ENCODE peak calls at places on chromosomes 5 and 9, in four cellular contexts. D is GM12891, F is K562, K is HepG2. N is an unnamed sample.

GRCh38 chr5:160441352-160441781 is 19.7 kb downstream of the PTTG1 start:
- DNase-seq in D (no peak), F (no peak), K (no peak), N (no peak)

GRCh38 chr5:126855266-126855665 is 78.3 kb downstream of the LMNB1 start:
- DNase-seq in D (no peak), F (no peak), K (no peak), N (no peak)

GRCh38 chr9:17191095-17191494 is 56.3 kb downstream of the CNTLN start:
- DNase-seq in D (no peak), F (no peak), K (no peak), N (no peak)

GRCh38 chr9:34428325-34428958 is 29.9 kb downstream of the FAM219A start:
- DNase-seq in D (no peak), F (no peak), K (peak; percentile 39), N (no peak)

GRCh38 chr9:124392855-124393460 is 22.3 kb downstream of the PSMB7 start:
- DNase-seq in D (no peak), F (peak; percentile 66), K (no peak), N (no peak)

GRCh38 chr9:128394404-128395168 is 23.4 kb downstream of the URM1 start:
- DNase-seq in D (no peak), F (no peak), K (no peak), N (no peak)

GRCh38 chr5:174581483-174581882 is 142.9 kb upstream of the MSX2 start:
- DNase-seq in D (no peak), F (peak; percentile 21), K (peak; percentile 9), N (no peak)

GRCh38 chr9:130172161-130172857 is at the start of gene NCS1:
- DNase-seq in D (peak; percentile 66), F (peak; percentile 80), K (no peak), N (no peak)

GRCh38 chr9:85723220-85723619 is 18.5 kb downstream of the AGTPBP1 start:
- DNase-seq in D (no peak), F (no peak), K (peak; percentile 90), N (no peak)

GRCh38 chr5:102583663-102584062 is 84.9 kb upstream of the SLCO6A1 start:
- DNase-seq in D (no peak), F (peak; percentile 2), K (no peak), N (no peak)

GRCh38 chr5:181042036-181042435 is 2.0 kb downstream of the BTNL9 start:
- DNase-seq in D (no peak), F (no peak), K (no peak), N (no peak)

GRCh38 chr5:93274291-93274690 is 306.7 kb downstream of the NR2F1-AS1 start:
- DNase-seq in D (no peak), F (no peak), K (no peak), N (no peak)

GRCh38 chr9:112002847-112003457 is 106.3 kb downstream of the UGCG start:
- DNase-seq in D (no peak), F (no peak), K (no peak), N (no peak)

GRCh38 chr5:125550237-125550636 is 803.8 kb upstream of the ZNF608 start:
- DNase-seq in D (no peak), F (no peak), K (no peak), N (no peak)

GRCh38 chr9:130774183-130774582 is 60.9 kb upstream of the ABL1 start:
- DNase-seq in D (no peak), F (no peak), K (no peak), N (no peak)

GRCh38 chr9:8733096-8733954 is 933.7 kb upstream of the DMAC1 start:
- DNase-seq in D (no peak), F (no peak), K (no peak), N (no peak)

GRCh38 chr9:131443648-131444047 is 49.8 kb downstream of the PRRC2B start:
- DNase-seq in D (no peak), F (no peak), K (no peak), N (no peak)

GRCh38 chr5:107517185-107517868 is 153.4 kb downstream of the EFNA5 start:
- DNase-seq in D (no peak), F (no peak), K (no peak), N (no peak)

GRCh38 chr9:32350682-32351081 is 33.8 kb upstream of the ACO1 start:
- DNase-seq in D (no peak), F (peak; percentile 4), K (peak; percentile 20), N (no peak)

DNA sequence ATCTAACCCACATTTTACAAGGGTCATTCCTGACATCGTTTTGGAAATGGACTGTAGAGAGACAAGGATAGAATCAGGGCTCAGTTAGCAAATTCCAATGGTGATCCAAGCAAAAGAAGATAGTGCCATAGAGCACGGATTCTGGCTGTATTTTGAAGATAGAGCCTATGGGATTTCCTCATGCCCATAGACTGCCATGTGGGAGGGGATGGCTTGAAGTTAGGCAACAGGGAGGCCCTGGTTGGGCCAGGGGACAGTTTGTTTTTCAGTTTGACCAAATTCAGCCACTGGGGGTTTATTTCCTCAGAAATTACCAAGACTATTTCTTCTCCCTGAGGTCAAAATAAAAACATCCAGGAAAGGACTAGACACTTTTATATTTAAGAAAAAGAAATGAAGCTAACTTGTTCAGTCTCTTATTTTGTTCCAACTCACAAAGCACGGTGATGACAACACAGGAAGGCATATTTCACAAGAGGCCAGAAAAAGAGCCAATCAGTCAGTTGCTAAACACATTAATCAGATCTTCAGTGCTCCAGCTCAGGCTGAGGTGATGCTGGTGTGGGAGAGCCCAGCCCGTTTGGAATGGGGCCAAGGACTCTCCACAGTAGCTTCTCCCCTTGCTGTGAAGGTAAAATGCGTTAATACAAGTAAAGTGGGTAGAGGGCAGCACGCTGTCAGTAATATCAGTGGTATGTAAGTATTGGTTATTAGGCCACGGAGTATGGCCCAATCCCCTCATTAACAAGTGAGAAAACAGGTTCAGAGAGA is 4.4 kb upstream of the DCTN4 start:
- DNase-seq in D (no peak), F (peak; percentile 96), K (peak; percentile 80), N (no peak)
- TF ChIP-seq POLR2AphosphoS5 in D (no peak), F (peak; percentile 27), K (no peak), N (no peak)

DNA sequence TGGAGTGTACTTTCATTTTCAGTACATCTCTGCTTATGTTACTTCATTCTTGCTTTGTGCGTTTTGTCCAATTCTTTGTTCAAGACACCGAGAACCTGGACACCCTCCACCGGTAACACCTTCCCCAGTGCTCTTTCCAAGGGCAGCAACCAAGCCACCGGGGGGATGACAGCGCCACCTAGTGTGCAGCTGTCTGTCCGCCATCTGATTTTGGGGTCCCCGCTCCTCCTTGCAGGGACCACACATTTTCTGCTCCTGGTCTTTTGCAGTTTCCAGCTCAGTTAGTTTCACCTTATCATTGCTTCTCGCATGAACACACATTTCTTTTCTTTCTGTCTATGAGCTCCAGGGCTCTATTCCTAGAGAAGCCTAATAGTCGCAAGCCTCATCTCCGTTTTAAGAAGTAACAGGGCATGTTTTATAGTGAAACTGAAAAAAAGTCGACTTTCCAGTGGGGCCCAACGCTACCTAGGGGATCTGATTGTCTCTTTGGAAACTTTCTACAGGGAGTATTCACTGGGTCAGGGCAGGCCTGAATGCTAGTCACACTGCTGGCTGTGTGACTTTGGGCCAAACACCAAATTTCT is 152.1 kb downstream of the FSTL4 start:
- DNase-seq in D (peak; percentile 46), F (peak; percentile 69), K (no peak), N (peak; percentile 41)
- TF ChIP-seq TAF1 in D (no peak), F (no peak), K (no peak), N (no peak)

DNA sequence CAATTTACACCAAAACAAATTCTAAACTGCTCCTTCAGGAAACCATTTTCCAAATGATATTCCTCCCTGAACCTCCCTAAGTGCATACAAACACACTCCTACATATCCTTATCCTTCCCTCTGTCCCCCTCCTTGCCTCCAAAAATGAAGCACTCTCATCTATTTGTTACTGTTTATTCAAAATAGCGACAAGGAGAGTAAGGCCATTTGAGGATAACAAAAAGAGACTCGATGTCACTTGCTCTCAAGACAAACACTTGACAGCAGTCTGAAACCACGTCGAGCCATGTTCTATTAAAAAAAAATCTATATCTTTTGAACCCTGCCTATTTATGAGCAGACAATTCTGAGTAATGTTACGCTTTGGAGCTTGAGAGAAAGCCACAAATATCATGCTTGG is 547.9 kb downstream of the DTWD2 start:
- DNase-seq in D (no peak), F (no peak), K (no peak), N (no peak)
- TF ChIP-seq POLR2A in D (no peak), F (no peak), K (no peak), N (no peak)

GRCh38 chr5:68252678-68253520 is 37.3 kb downstream of the PIK3R1 start:
- DNase-seq in D (no peak), F (peak; percentile 52), K (peak; percentile 63), N (peak; percentile 22)
- TF ChIP-seq POLR2AphosphoS5 in D (no peak), F (no peak), K (no peak), N (no peak)

GRCh38 chr9:135835131-135835530 is 72.2 kb downstream of the CAMSAP1 start:
- DNase-seq in D (no peak), F (no peak), K (no peak), N (no peak)

GRCh38 chr9:135840539-135840938 is 66.8 kb downstream of the CAMSAP1 start:
- DNase-seq in D (no peak), F (no peak), K (no peak), N (no peak)

GRCh38 chr9:135840107-135840506 is 67.2 kb downstream of the CAMSAP1 start:
- DNase-seq in D (no peak), F (no peak), K (no peak), N (no peak)

GRCh38 chr9:135833864-135834263 is 73.5 kb downstream of the CAMSAP1 start:
- DNase-seq in D (no peak), F (no peak), K (no peak), N (no peak)

DNA sequence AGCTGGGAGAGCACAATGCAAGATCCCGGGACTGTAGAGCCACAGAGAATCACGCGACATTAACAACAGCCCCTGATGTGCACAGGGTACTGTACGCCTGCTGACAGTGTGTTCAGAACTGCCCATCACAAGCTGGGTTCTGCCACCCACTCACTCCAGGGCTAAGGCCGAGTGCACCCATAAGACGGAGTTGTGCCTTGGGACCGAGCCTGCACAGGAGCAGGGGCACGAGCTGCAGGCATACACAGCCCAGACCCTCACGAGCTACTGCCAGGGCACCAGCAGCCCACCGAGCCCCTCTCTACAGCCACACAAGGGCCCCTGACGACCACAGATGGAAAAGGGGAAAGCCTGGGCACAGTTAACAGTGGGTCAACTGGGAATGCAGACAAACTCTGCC is 67.8 kb downstream of the CAMSAP1 start:
- DNase-seq in D (no peak), F (no peak), K (no peak), N (no peak)
- TF ChIP-seq TAF1 in D (no peak), F (no peak), K (no peak), N (no peak)